ENCODE peak calls at places on chromosomes 2 and 18, in four cellular contexts. One of them, this sample, is unnamed.

GRCh38 chr2:183242937-183243336 is 118.7 kb downstream of the NUP35 start:
- DNase-seq in K562: no peak
- DNase-seq in HepG2: no peak
- DNase-seq in A549: no peak
- DNase-seq in this sample: no peak

GRCh38 chr2:201175971-201176570 is 6.9 kb upstream of the CASP10 start:
- DNase-seq in HepG2: peak; percentile 21
- DNase-seq in K562: no peak
- DNase-seq in A549: no peak
- DNase-seq in this sample: no peak

GRCh38 chr2:108615480-108616090 is 81.3 kb downstream of the LIMS1 start:
- DNase-seq in HepG2: peak; percentile 26
- DNase-seq in K562: no peak
- DNase-seq in A549: no peak
- DNase-seq in this sample: no peak

GRCh38 chr2:205408690-205409089 is 273.6 kb upstream of the NRP2 start:
- DNase-seq in HepG2: no peak
- DNase-seq in K562: no peak
- DNase-seq in A549: no peak
- DNase-seq in this sample: no peak

GRCh38 chr2:84781942-84782716 is 98.8 kb downstream of the TRABD2A start:
- DNase-seq in HepG2: no peak
- DNase-seq in K562: no peak
- DNase-seq in A549: no peak
- DNase-seq in this sample: no peak

GRCh38 chr2:23330214-23330613 is 54.8 kb upstream of the KLHL29 start:
- DNase-seq in K562: peak; percentile 27
- DNase-seq in A549: peak; percentile 33
- DNase-seq in HepG2: no peak
- DNase-seq in this sample: peak; percentile 79

GRCh38 chr2:132703396-132703795 is 33.4 kb upstream of the LYPD1 start:
- DNase-seq in HepG2: no peak
- DNase-seq in A549: no peak
- DNase-seq in K562: no peak
- DNase-seq in this sample: no peak

GRCh38 chr2:230713331-230714121 is 884 bp downstream of the CAB39 start:
- DNase-seq in A549: no peak
- DNase-seq in HepG2: peak; percentile 46
- DNase-seq in K562: peak; percentile 62
- DNase-seq in this sample: peak; percentile 33

GRCh38 chr2:48793671-48794070 is 38.1 kb upstream of the LHCGR start:
- DNase-seq in K562: no peak
- DNase-seq in A549: no peak
- DNase-seq in HepG2: no peak
- DNase-seq in this sample: no peak

DNA sequence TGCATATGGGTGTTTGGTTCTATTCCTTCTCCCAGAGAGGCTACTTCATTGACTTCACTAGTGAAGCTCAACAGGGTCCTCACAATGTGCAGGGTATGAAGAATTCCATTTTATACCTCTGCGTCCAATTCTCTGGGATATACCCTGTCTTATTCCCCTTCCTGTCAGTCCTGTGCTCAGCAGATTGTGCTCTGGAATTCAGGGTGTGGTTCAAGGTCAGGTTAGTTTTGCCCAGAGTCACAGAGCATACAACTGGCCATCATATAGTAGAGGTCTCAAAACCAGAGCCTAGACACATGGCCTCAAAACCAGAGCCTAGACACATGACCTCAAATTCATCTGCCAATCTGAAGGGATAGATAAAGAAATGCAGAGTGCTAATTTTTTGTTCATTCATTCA is 38.8 kb upstream of the VIT start:
- DNase-seq in A549: no peak
- DNase-seq in K562: no peak
- DNase-seq in HepG2: peak; percentile 36
- DNase-seq in this sample: no peak
- TF ChIP-seq HMGXB4 in A549: no peak
- TF ChIP-seq HMGXB4 in K562: no peak
- TF ChIP-seq HMGXB4 in HepG2: no peak
- TF ChIP-seq HMGXB4 in this sample: no peak

GRCh38 chr2:238682536-238682935 is 165.3 kb upstream of the TWIST2 start:
- DNase-seq in K562: no peak
- DNase-seq in HepG2: no peak
- DNase-seq in A549: no peak
- DNase-seq in this sample: no peak
- TF ChIP-seq HMGXB4 in K562: no peak
- TF ChIP-seq HMGXB4 in HepG2: no peak
- TF ChIP-seq HMGXB4 in A549: no peak
- TF ChIP-seq HMGXB4 in this sample: no peak

DNA sequence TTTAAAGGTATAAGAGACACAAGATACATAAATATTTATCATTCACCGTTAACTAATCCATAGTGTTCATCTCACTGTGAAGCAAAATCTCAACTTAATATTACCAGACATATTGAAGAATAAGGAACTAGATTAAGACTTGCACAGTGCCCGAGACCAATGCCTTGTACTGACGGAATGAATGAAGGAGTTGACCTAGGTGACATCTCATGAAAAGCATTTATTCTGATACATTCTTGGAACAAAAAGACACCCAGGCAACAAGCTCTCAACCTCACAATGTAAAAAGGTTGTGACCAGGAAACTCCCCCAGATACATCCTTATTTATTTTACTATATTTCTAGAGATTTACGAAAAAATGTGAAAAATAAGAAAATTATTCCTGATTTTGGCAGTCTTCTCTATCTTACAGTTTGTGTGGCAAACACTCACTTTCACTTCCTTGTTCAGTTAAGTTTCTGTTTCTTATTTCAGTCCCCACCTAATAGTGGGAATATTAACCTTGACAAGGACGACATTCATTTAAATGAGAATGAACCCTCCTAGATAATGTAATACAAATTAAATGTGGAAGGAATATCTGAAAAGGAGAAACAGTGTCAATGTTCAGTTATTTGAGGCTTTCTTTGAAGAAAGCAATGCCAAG is 28.4 kb downstream of the M1AP start:
- DNase-seq in K562: no peak
- DNase-seq in A549: no peak
- DNase-seq in HepG2: no peak
- DNase-seq in this sample: no peak
- TF ChIP-seq HMGXB4 in K562: no peak
- TF ChIP-seq HMGXB4 in A549: no peak
- TF ChIP-seq HMGXB4 in HepG2: no peak
- TF ChIP-seq HMGXB4 in this sample: no peak

GRCh38 chr2:118224888-118225264 is 136.6 kb downstream of the INSIG2 start:
- DNase-seq in HepG2: no peak
- DNase-seq in K562: no peak
- DNase-seq in A549: no peak
- DNase-seq in this sample: no peak

GRCh38 chr2:118224144-118224887 is 136.0 kb downstream of the INSIG2 start:
- DNase-seq in K562: no peak
- DNase-seq in A549: no peak
- DNase-seq in HepG2: no peak
- DNase-seq in this sample: peak; percentile 54

GRCh38 chr2:118223487-118224136 is 135.3 kb downstream of the INSIG2 start:
- DNase-seq in K562: no peak
- DNase-seq in A549: no peak
- DNase-seq in HepG2: no peak
- DNase-seq in this sample: peak; percentile 40

GRCh38 chr2:118222643-118223486 is 134.6 kb downstream of the INSIG2 start:
- DNase-seq in K562: no peak
- DNase-seq in HepG2: no peak
- DNase-seq in A549: no peak
- DNase-seq in this sample: no peak

GRCh38 chr2:118221952-118222594 is 133.8 kb downstream of the INSIG2 start:
- DNase-seq in HepG2: peak; percentile 61
- DNase-seq in K562: peak; percentile 46
- DNase-seq in A549: peak; percentile 54
- DNase-seq in this sample: no peak
- TF ChIP-seq HMGXB4 in HepG2: no peak
- TF ChIP-seq HMGXB4 in K562: no peak
- TF ChIP-seq HMGXB4 in A549: no peak
- TF ChIP-seq HMGXB4 in this sample: no peak

GRCh38 chr2:233117351-233117750 is 57.2 kb downstream of the INPP5D start:
- DNase-seq in HepG2: no peak
- DNase-seq in K562: no peak
- DNase-seq in A549: no peak
- DNase-seq in this sample: no peak
- TF ChIP-seq HMGXB4 in HepG2: no peak
- TF ChIP-seq HMGXB4 in K562: no peak
- TF ChIP-seq HMGXB4 in A549: no peak
- TF ChIP-seq HMGXB4 in this sample: no peak

GRCh38 chr2:179917272-179917671 is 55.9 kb upstream of the ZNF385B start:
- DNase-seq in HepG2: peak; percentile 13
- DNase-seq in K562: no peak
- DNase-seq in A549: no peak
- DNase-seq in this sample: no peak
- TF ChIP-seq HMGXB4 in HepG2: no peak
- TF ChIP-seq HMGXB4 in K562: no peak
- TF ChIP-seq HMGXB4 in A549: no peak
- TF ChIP-seq HMGXB4 in this sample: no peak

DNA sequence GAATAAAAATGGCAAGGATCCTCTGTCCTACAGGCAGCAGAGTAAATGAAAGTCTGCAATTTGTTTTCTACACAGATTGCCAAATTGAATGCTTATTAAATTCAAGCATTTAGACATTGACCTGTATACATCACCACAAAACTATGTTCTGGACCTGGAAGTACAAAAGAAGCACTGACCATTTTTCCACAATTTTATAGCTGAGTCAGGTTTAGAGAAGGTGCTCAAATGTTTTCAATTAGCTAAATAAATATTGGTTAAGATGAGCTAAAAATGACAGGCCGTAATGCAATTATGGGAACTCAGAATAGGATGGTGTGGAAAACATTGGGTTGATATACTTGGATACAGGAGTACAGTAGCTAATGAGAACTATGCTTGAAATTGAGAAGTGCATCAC is 490.7 kb upstream of the MEIS1 start:
- DNase-seq in A549: no peak
- DNase-seq in HepG2: no peak
- DNase-seq in K562: no peak
- DNase-seq in this sample: no peak
- TF ChIP-seq HMGXB4 in A549: no peak
- TF ChIP-seq HMGXB4 in HepG2: no peak
- TF ChIP-seq HMGXB4 in K562: no peak
- TF ChIP-seq HMGXB4 in this sample: no peak

DNA sequence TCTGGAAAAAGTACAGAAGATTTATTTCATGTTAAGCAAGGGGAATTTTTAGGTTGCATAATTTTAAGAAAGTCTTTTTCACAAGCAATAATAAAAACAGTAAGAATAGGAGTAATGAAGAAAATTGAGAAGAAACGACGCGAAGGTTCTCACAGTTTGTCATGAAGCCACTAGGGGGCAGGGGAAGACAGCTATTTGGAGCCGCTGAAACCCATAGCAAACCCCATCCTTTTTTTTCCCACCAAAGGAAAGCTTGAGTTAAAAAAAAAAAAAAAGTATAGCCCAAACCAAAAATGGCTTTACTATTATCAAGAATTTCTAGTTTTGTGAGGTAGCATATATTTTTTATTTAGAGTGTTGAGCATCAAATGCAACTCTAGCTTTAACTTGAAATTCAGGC is 300.9 kb downstream of the PHLPP1 start:
- DNase-seq in HepG2: peak; percentile 36
- DNase-seq in A549: peak; percentile 36
- DNase-seq in K562: peak; percentile 50
- DNase-seq in this sample: peak; percentile 41
- TF ChIP-seq HMGXB4 in HepG2: no peak
- TF ChIP-seq HMGXB4 in A549: no peak
- TF ChIP-seq HMGXB4 in K562: no peak
- TF ChIP-seq HMGXB4 in this sample: no peak

GRCh38 chr2:44203542-44203941 is 34.9 kb downstream of the PPM1B start:
- DNase-seq in HepG2: no peak
- DNase-seq in A549: no peak
- DNase-seq in K562: no peak
- DNase-seq in this sample: no peak

GRCh38 chr2:44201648-44202047 is 33.0 kb downstream of the PPM1B start:
- DNase-seq in HepG2: no peak
- DNase-seq in A549: no peak
- DNase-seq in K562: no peak
- DNase-seq in this sample: no peak

GRCh38 chr2:44207102-44207501 is 38.4 kb downstream of the PPM1B start:
- DNase-seq in A549: no peak
- DNase-seq in K562: no peak
- DNase-seq in HepG2: no peak
- DNase-seq in this sample: no peak

GRCh38 chr2:44200759-44201158 is 32.1 kb downstream of the PPM1B start:
- DNase-seq in A549: no peak
- DNase-seq in K562: no peak
- DNase-seq in HepG2: no peak
- DNase-seq in this sample: no peak

DNA sequence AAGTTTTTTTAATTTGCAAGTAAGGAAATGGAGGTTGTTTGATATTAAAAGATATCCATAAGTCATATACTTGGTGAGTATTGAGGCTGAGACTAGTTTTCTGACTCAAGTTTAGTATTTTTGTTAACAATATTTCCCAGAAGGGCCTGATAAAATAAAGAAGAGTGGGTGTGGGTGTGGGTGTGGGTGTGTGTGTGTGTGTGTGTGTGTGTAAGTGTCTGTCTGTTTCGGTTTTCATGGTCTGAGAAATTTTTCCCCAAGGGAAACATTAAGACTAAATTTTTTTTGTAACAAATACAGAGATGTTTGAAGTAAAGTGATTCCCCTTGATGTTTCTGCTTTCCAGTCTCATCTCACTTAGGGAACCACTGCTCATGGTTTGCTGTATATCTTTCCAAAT is 36.5 kb downstream of the PPM1B start:
- DNase-seq in K562: no peak
- DNase-seq in A549: no peak
- DNase-seq in HepG2: no peak
- DNase-seq in this sample: no peak
- TF ChIP-seq HMGXB4 in K562: no peak
- TF ChIP-seq HMGXB4 in A549: no peak
- TF ChIP-seq HMGXB4 in HepG2: no peak
- TF ChIP-seq HMGXB4 in this sample: no peak

This sample was measured in WTC11.